ENCODE peak calls at places on chromosomes 4 and X, in ten cellular contexts. One of them, this sample, is unnamed.

GRCh38 chr4:85979276-85979675 is 380.6 kb downstream of the MAPK10 start:
- DNase-seq in AG04450: no peak
- DNase-seq in WERI-Rb-1: no peak
- DNase-seq in iPS DF 6.9: no peak
- DNase-seq in Peyer's patch: no peak
- DNase-seq in CD4-positive, alpha-beta T cell: no peak
- DNase-seq in upper lobe of right lung: no peak
- DNase-seq in pancreas: no peak
- DNase-seq in Panc1: no peak
- DNase-seq in left ventricle myocardium inferior: no peak
- DNase-seq in this sample: no peak

GRCh38 chr4:76867880-76868655 is 29.9 kb downstream of the SOWAHB start:
- DNase-seq in iPS DF 6.9: no peak
- DNase-seq in pancreas: no peak
- DNase-seq in AG04450: no peak
- DNase-seq in Peyer's patch: peak; percentile 86
- DNase-seq in WERI-Rb-1: peak; percentile 44
- DNase-seq in Panc1: no peak
- DNase-seq in left ventricle myocardium inferior: no peak
- DNase-seq in CD4-positive, alpha-beta T cell: no peak
- DNase-seq in upper lobe of right lung: no peak
- DNase-seq in this sample: no peak

GRCh38 chr4:54802336-54802735 is 144.6 kb downstream of the KIT start:
- DNase-seq in CD4-positive, alpha-beta T cell: no peak
- DNase-seq in Panc1: no peak
- DNase-seq in AG04450: no peak
- DNase-seq in pancreas: no peak
- DNase-seq in upper lobe of right lung: no peak
- DNase-seq in WERI-Rb-1: no peak
- DNase-seq in iPS DF 6.9: no peak
- DNase-seq in left ventricle myocardium inferior: no peak
- DNase-seq in Peyer's patch: no peak
- DNase-seq in this sample: no peak

GRCh38 chr4:138241281-138242075 is 671 bp downstream of the SLC7A11 start:
- DNase-seq in WERI-Rb-1: no peak
- DNase-seq in iPS DF 6.9: no peak
- DNase-seq in CD4-positive, alpha-beta T cell: no peak
- DNase-seq in pancreas: peak; percentile 59
- DNase-seq in Peyer's patch: peak; percentile 43
- DNase-seq in upper lobe of right lung: no peak
- DNase-seq in Panc1: no peak
- DNase-seq in left ventricle myocardium inferior: no peak
- DNase-seq in AG04450: no peak
- DNase-seq in this sample: no peak

GRCh38 chr4:184174571-184175488 is 42.8 kb downstream of the ENPP6 start:
- DNase-seq in AG04450: no peak
- DNase-seq in CD4-positive, alpha-beta T cell: no peak
- DNase-seq in pancreas: no peak
- DNase-seq in upper lobe of right lung: no peak
- DNase-seq in left ventricle myocardium inferior: no peak
- DNase-seq in WERI-Rb-1: no peak
- DNase-seq in iPS DF 6.9: no peak
- DNase-seq in Panc1: no peak
- DNase-seq in Peyer's patch: no peak
- DNase-seq in this sample: no peak

GRCh38 chrX:72306851-72307645 is 1.3 kb upstream of the CITED1 start:
- DNase-seq in Peyer's patch: peak; percentile 67
- DNase-seq in iPS DF 6.9: no peak
- DNase-seq in CD4-positive, alpha-beta T cell: no peak
- DNase-seq in upper lobe of right lung: peak; percentile 73
- DNase-seq in WERI-Rb-1: peak; percentile 86
- DNase-seq in Panc1: no peak
- DNase-seq in AG04450: peak; percentile 37
- DNase-seq in pancreas: peak; percentile 54
- DNase-seq in left ventricle myocardium inferior: peak; percentile 46
- DNase-seq in this sample: peak; percentile 43

GRCh38 chrX:44035576-44035975 is 62.4 kb upstream of the NDP start:
- DNase-seq in iPS DF 6.9: no peak
- DNase-seq in Panc1: no peak
- DNase-seq in CD4-positive, alpha-beta T cell: no peak
- DNase-seq in AG04450: no peak
- DNase-seq in pancreas: no peak
- DNase-seq in Peyer's patch: no peak
- DNase-seq in left ventricle myocardium inferior: no peak
- DNase-seq in upper lobe of right lung: no peak
- DNase-seq in WERI-Rb-1: no peak
- DNase-seq in this sample: no peak

GRCh38 chr4:102285831-102286230 is 59.5 kb downstream of the SLC39A8 start:
- DNase-seq in left ventricle myocardium inferior: no peak
- DNase-seq in Panc1: no peak
- DNase-seq in AG04450: no peak
- DNase-seq in WERI-Rb-1: no peak
- DNase-seq in Peyer's patch: no peak
- DNase-seq in iPS DF 6.9: no peak
- DNase-seq in upper lobe of right lung: no peak
- DNase-seq in CD4-positive, alpha-beta T cell: no peak
- DNase-seq in pancreas: no peak
- DNase-seq in this sample: no peak

GRCh38 chrX:153984351-153985178 is 12.0 kb downstream of the TMEM187 start:
- DNase-seq in left ventricle myocardium inferior: no peak
- DNase-seq in WERI-Rb-1: no peak
- DNase-seq in Peyer's patch: no peak
- DNase-seq in pancreas: peak; percentile 57
- DNase-seq in CD4-positive, alpha-beta T cell: no peak
- DNase-seq in upper lobe of right lung: no peak
- DNase-seq in AG04450: no peak
- DNase-seq in iPS DF 6.9: no peak
- DNase-seq in Panc1: no peak
- DNase-seq in this sample: no peak

GRCh38 chr4:82865592-82865991 is 25.4 kb downstream of the SEC31A start:
- DNase-seq in upper lobe of right lung: no peak
- DNase-seq in WERI-Rb-1: no peak
- DNase-seq in AG04450: peak; percentile 61
- DNase-seq in pancreas: no peak
- DNase-seq in iPS DF 6.9: no peak
- DNase-seq in left ventricle myocardium inferior: no peak
- DNase-seq in CD4-positive, alpha-beta T cell: no peak
- DNase-seq in Panc1: no peak
- DNase-seq in Peyer's patch: no peak
- DNase-seq in this sample: no peak

GRCh38 chr4:107699466-107700206 is 20.4 kb downstream of the PAPSS1 start:
- DNase-seq in pancreas: no peak
- DNase-seq in Peyer's patch: no peak
- DNase-seq in AG04450: no peak
- DNase-seq in Panc1: no peak
- DNase-seq in WERI-Rb-1: no peak
- DNase-seq in upper lobe of right lung: no peak
- DNase-seq in CD4-positive, alpha-beta T cell: no peak
- DNase-seq in iPS DF 6.9: no peak
- DNase-seq in left ventricle myocardium inferior: no peak
- DNase-seq in this sample: no peak

GRCh38 chrX:118594697-118595420 is 99.2 kb downstream of the DOCK11 start:
- DNase-seq in CD4-positive, alpha-beta T cell: no peak
- DNase-seq in Peyer's patch: no peak
- DNase-seq in upper lobe of right lung: no peak
- DNase-seq in iPS DF 6.9: no peak
- DNase-seq in AG04450: no peak
- DNase-seq in Panc1: no peak
- DNase-seq in pancreas: no peak
- DNase-seq in left ventricle myocardium inferior: no peak
- DNase-seq in WERI-Rb-1: no peak
- DNase-seq in this sample: no peak

GRCh38 chr4:133624744-133625143 is 475.6 kb downstream of the PCDH10 start:
- DNase-seq in upper lobe of right lung: no peak
- DNase-seq in left ventricle myocardium inferior: no peak
- DNase-seq in CD4-positive, alpha-beta T cell: no peak
- DNase-seq in Peyer's patch: no peak
- DNase-seq in WERI-Rb-1: peak; percentile 62
- DNase-seq in AG04450: no peak
- DNase-seq in pancreas: no peak
- DNase-seq in iPS DF 6.9: no peak
- DNase-seq in Panc1: no peak
- DNase-seq in this sample: no peak

GRCh38 chrX:123648028-123648810 is 84.6 kb downstream of the THOC2 start:
- DNase-seq in upper lobe of right lung: peak; percentile 69
- DNase-seq in Peyer's patch: peak; percentile 60
- DNase-seq in CD4-positive, alpha-beta T cell: no peak
- DNase-seq in WERI-Rb-1: no peak
- DNase-seq in pancreas: no peak
- DNase-seq in Panc1: no peak
- DNase-seq in AG04450: peak; percentile 42
- DNase-seq in iPS DF 6.9: peak; percentile 33
- DNase-seq in left ventricle myocardium inferior: no peak
- DNase-seq in this sample: no peak

GRCh38 chr4:139670765-139671164 is 5.1 kb downstream of the MGST2 start:
- DNase-seq in left ventricle myocardium inferior: no peak
- DNase-seq in upper lobe of right lung: no peak
- DNase-seq in CD4-positive, alpha-beta T cell: no peak
- DNase-seq in iPS DF 6.9: no peak
- DNase-seq in WERI-Rb-1: no peak
- DNase-seq in pancreas: no peak
- DNase-seq in Panc1: no peak
- DNase-seq in Peyer's patch: no peak
- DNase-seq in AG04450: no peak
- DNase-seq in this sample: no peak
- H3K27ac ChIP-seq in left ventricle myocardium inferior: no peak overlapping the region
- H3K27ac ChIP-seq in upper lobe of right lung: no peak overlapping the region
- H3K27ac ChIP-seq in CD4-positive, alpha-beta T cell: no peak overlapping the region
- H3K27ac ChIP-seq in iPS DF 6.9: no peak overlapping the region
- H3K27ac ChIP-seq in WERI-Rb-1: peak overlapping the region; percentile 88
- H3K27ac ChIP-seq in pancreas: no peak overlapping the region
- H3K27ac ChIP-seq in Panc1: no peak overlapping the region
- H3K27ac ChIP-seq in Peyer's patch: no peak overlapping the region
- H3K27ac ChIP-seq in AG04450: no peak overlapping the region
- H3K27ac ChIP-seq in this sample: no peak overlapping the region

DNA sequence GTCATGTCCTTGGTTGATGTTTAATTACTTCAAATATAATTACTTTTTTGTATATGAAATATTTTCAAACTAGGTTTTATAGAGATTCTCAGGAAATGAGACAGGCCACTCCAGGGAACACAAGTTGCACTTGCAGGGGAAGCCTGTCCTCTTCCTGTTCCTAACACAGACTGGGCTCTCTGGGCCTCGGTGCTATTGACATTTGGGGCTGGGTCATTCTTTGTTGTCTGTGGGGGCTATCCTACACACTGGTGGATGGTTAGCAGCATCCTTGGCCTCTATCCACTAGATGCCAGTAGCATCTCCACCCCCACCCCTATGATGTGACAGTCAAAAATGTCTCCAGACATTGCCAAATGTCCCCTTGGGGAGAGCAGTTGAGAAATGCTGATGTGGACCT is 49.3 kb upstream of the MAP3K15 start:
- DNase-seq in CD4-positive, alpha-beta T cell: no peak
- DNase-seq in Panc1: no peak
- DNase-seq in pancreas: no peak
- DNase-seq in AG04450: no peak
- DNase-seq in WERI-Rb-1: no peak
- DNase-seq in upper lobe of right lung: no peak
- DNase-seq in iPS DF 6.9: no peak
- DNase-seq in left ventricle myocardium inferior: no peak
- DNase-seq in Peyer's patch: no peak
- DNase-seq in this sample: no peak
- H3K27ac ChIP-seq in CD4-positive, alpha-beta T cell: no peak overlapping the region
- H3K27ac ChIP-seq in Panc1: no peak overlapping the region
- H3K27ac ChIP-seq in pancreas: no peak overlapping the region
- H3K27ac ChIP-seq in AG04450: no peak overlapping the region
- H3K27ac ChIP-seq in WERI-Rb-1: no peak overlapping the region
- H3K27ac ChIP-seq in upper lobe of right lung: no peak overlapping the region
- H3K27ac ChIP-seq in iPS DF 6.9: no peak overlapping the region
- H3K27ac ChIP-seq in left ventricle myocardium inferior: peak overlapping the region; percentile 16
- H3K27ac ChIP-seq in Peyer's patch: no peak overlapping the region
- H3K27ac ChIP-seq in this sample: no peak overlapping the region

GRCh38 chr4:153553155-153553819 is 87.1 kb downstream of the TMEM131L start:
- DNase-seq in left ventricle myocardium inferior: no peak
- DNase-seq in Peyer's patch: no peak
- DNase-seq in WERI-Rb-1: no peak
- DNase-seq in iPS DF 6.9: no peak
- DNase-seq in AG04450: no peak
- DNase-seq in pancreas: no peak
- DNase-seq in Panc1: no peak
- DNase-seq in upper lobe of right lung: no peak
- DNase-seq in CD4-positive, alpha-beta T cell: no peak
- DNase-seq in this sample: no peak
- H3K27ac ChIP-seq in left ventricle myocardium inferior: peak overlapping the region; percentile 89
- H3K27ac ChIP-seq in Peyer's patch: no peak overlapping the region
- H3K27ac ChIP-seq in WERI-Rb-1: no peak overlapping the region
- H3K27ac ChIP-seq in iPS DF 6.9: no peak overlapping the region
- H3K27ac ChIP-seq in AG04450: no peak overlapping the region
- H3K27ac ChIP-seq in pancreas: no peak overlapping the region
- H3K27ac ChIP-seq in Panc1: no peak overlapping the region
- H3K27ac ChIP-seq in upper lobe of right lung: no peak overlapping the region
- H3K27ac ChIP-seq in CD4-positive, alpha-beta T cell: no peak overlapping the region
- H3K27ac ChIP-seq in this sample: peak overlapping the region; percentile 57

GRCh38 chrX:30570505-30570904 is 7.1 kb downstream of the TASL start:
- DNase-seq in pancreas: no peak
- DNase-seq in AG04450: no peak
- DNase-seq in iPS DF 6.9: no peak
- DNase-seq in CD4-positive, alpha-beta T cell: no peak
- DNase-seq in left ventricle myocardium inferior: no peak
- DNase-seq in WERI-Rb-1: no peak
- DNase-seq in upper lobe of right lung: no peak
- DNase-seq in Panc1: no peak
- DNase-seq in Peyer's patch: no peak
- DNase-seq in this sample: no peak

GRCh38 chrX:30576881-30577280 is 685 bp downstream of the TASL start:
- DNase-seq in CD4-positive, alpha-beta T cell: no peak
- DNase-seq in Panc1: no peak
- DNase-seq in upper lobe of right lung: no peak
- DNase-seq in WERI-Rb-1: no peak
- DNase-seq in Peyer's patch: no peak
- DNase-seq in AG04450: no peak
- DNase-seq in left ventricle myocardium inferior: no peak
- DNase-seq in iPS DF 6.9: no peak
- DNase-seq in pancreas: no peak
- DNase-seq in this sample: no peak

GRCh38 chrX:30573125-30573524 is 4.4 kb downstream of the TASL start:
- DNase-seq in Panc1: no peak
- DNase-seq in iPS DF 6.9: no peak
- DNase-seq in CD4-positive, alpha-beta T cell: no peak
- DNase-seq in upper lobe of right lung: no peak
- DNase-seq in left ventricle myocardium inferior: no peak
- DNase-seq in WERI-Rb-1: no peak
- DNase-seq in AG04450: no peak
- DNase-seq in Peyer's patch: no peak
- DNase-seq in pancreas: no peak
- DNase-seq in this sample: no peak

GRCh38 chrX:30572678-30573077 is 4.9 kb downstream of the TASL start:
- DNase-seq in AG04450: no peak
- DNase-seq in Peyer's patch: no peak
- DNase-seq in Panc1: no peak
- DNase-seq in WERI-Rb-1: no peak
- DNase-seq in left ventricle myocardium inferior: no peak
- DNase-seq in iPS DF 6.9: no peak
- DNase-seq in pancreas: no peak
- DNase-seq in upper lobe of right lung: no peak
- DNase-seq in CD4-positive, alpha-beta T cell: no peak
- DNase-seq in this sample: no peak

DNA sequence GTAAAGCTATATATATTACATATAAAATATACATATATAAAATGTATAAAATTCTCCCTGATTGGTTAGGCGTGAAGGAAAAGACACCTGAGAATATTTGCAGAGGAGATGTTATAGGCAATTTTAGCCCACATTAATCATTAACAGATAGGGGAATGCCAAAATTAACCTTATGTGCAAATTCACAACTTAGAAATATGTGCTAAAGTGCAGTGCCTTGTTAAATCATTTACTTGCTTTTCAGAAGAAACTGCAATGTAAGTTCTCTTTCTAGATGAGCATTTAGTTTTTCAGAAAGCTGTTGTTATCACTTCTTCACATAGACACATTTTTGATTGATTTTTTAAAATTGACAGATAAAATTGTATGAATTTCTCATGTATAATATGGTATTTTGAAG is 5.6 kb downstream of the TASL start:
- DNase-seq in iPS DF 6.9: no peak
- DNase-seq in upper lobe of right lung: no peak
- DNase-seq in CD4-positive, alpha-beta T cell: no peak
- DNase-seq in Peyer's patch: no peak
- DNase-seq in pancreas: no peak
- DNase-seq in left ventricle myocardium inferior: no peak
- DNase-seq in WERI-Rb-1: no peak
- DNase-seq in AG04450: no peak
- DNase-seq in Panc1: no peak
- DNase-seq in this sample: no peak
- H3K27ac ChIP-seq in iPS DF 6.9: no peak overlapping the region
- H3K27ac ChIP-seq in upper lobe of right lung: no peak overlapping the region
- H3K27ac ChIP-seq in CD4-positive, alpha-beta T cell: no peak overlapping the region
- H3K27ac ChIP-seq in Peyer's patch: no peak overlapping the region
- H3K27ac ChIP-seq in pancreas: no peak overlapping the region
- H3K27ac ChIP-seq in left ventricle myocardium inferior: no peak overlapping the region
- H3K27ac ChIP-seq in WERI-Rb-1: no peak overlapping the region
- H3K27ac ChIP-seq in AG04450: no peak overlapping the region
- H3K27ac ChIP-seq in Panc1: no peak overlapping the region
- H3K27ac ChIP-seq in this sample: no peak overlapping the region